ENCODE peak calls at places on chromosomes 11 and 22, in seven cellular contexts. One of them, this sample, is unnamed.

GRCh38 chr22:27273386-27273785 is 528.2 kb downstream of the MN1 start:
- DNase-seq in mucosa of descending colon: no peak
- DNase-seq in RWPE1: no peak
- DNase-seq in stomach: no peak
- DNase-seq in chondrocyte: no peak
- DNase-seq in IMR-90: no peak
- DNase-seq in astrocyte: no peak
- DNase-seq in this sample: no peak

GRCh38 chr11:78292109-78292803 is 103.5 kb downstream of the USP35 start:
- DNase-seq in mucosa of descending colon: no peak
- DNase-seq in astrocyte: no peak
- DNase-seq in chondrocyte: no peak
- DNase-seq in IMR-90: no peak
- DNase-seq in stomach: no peak
- DNase-seq in RWPE1: no peak
- DNase-seq in this sample: no peak

GRCh38 chr11:10041337-10041736 is 252.7 kb downstream of the SBF2 start:
- DNase-seq in chondrocyte: no peak
- DNase-seq in RWPE1: no peak
- DNase-seq in stomach: no peak
- DNase-seq in mucosa of descending colon: no peak
- DNase-seq in astrocyte: no peak
- DNase-seq in IMR-90: no peak
- DNase-seq in this sample: no peak

GRCh38 chr11:108302121-108302785 is 79.4 kb downstream of the ATM start:
- DNase-seq in IMR-90: peak
- DNase-seq in RWPE1: no peak
- DNase-seq in stomach: no peak
- DNase-seq in chondrocyte: no peak
- DNase-seq in mucosa of descending colon: no peak
- DNase-seq in astrocyte: peak
- DNase-seq in this sample: no peak

GRCh38 chr11:35304393-35304790 is 115.0 kb downstream of the SLC1A2 start:
- DNase-seq in RWPE1: no peak
- DNase-seq in astrocyte: peak
- DNase-seq in chondrocyte: no peak
- DNase-seq in stomach: no peak
- DNase-seq in mucosa of descending colon: no peak
- DNase-seq in IMR-90: peak
- DNase-seq in this sample: no peak

GRCh38 chr22:50672041-50672440 is 582 bp upstream of the SHANK3 start:
- DNase-seq in IMR-90: no peak
- DNase-seq in chondrocyte: peak
- DNase-seq in astrocyte: no peak
- DNase-seq in stomach: no peak
- DNase-seq in RWPE1: no peak
- DNase-seq in mucosa of descending colon: no peak
- DNase-seq in this sample: peak

GRCh38 chr11:450809-451451 is 851 bp downstream of the PTDSS2 start:
- DNase-seq in RWPE1: peak
- DNase-seq in IMR-90: peak
- DNase-seq in chondrocyte: no peak
- DNase-seq in mucosa of descending colon: peak
- DNase-seq in stomach: peak
- DNase-seq in astrocyte: peak
- DNase-seq in this sample: no peak

GRCh38 chr11:504053-504993 is 2.7 kb downstream of the RNH1 start:
- DNase-seq in RWPE1: peak
- DNase-seq in mucosa of descending colon: no peak
- DNase-seq in chondrocyte: no peak
- DNase-seq in IMR-90: no peak
- DNase-seq in astrocyte: peak
- DNase-seq in stomach: peak
- DNase-seq in this sample: no peak

GRCh38 chr11:128733440-128734115 is 39.7 kb downstream of the FLI1 start:
- DNase-seq in mucosa of descending colon: no peak
- DNase-seq in RWPE1: no peak
- DNase-seq in IMR-90: peak
- DNase-seq in stomach: no peak
- DNase-seq in chondrocyte: no peak
- DNase-seq in astrocyte: peak
- DNase-seq in this sample: no peak

GRCh38 chr22:43391306-43391705 is 20.5 kb upstream of the MPPED1 start:
- DNase-seq in IMR-90: no peak
- DNase-seq in stomach: no peak
- DNase-seq in chondrocyte: no peak
- DNase-seq in RWPE1: no peak
- DNase-seq in astrocyte: no peak
- DNase-seq in mucosa of descending colon: no peak
- DNase-seq in this sample: no peak

GRCh38 chr22:44180706-44181032 is at the start of gene PARVG:
- DNase-seq in RWPE1: peak
- DNase-seq in mucosa of descending colon: peak
- DNase-seq in stomach: no peak
- DNase-seq in astrocyte: no peak
- DNase-seq in IMR-90: no peak
- DNase-seq in chondrocyte: no peak
- DNase-seq in this sample: no peak

GRCh38 chr11:44300881-44301855 is 8.8 kb downstream of the ALX4 start:
- DNase-seq in stomach: no peak
- DNase-seq in chondrocyte: no peak
- DNase-seq in IMR-90: no peak
- DNase-seq in mucosa of descending colon: no peak
- DNase-seq in RWPE1: no peak
- DNase-seq in astrocyte: no peak
- DNase-seq in this sample: no peak

GRCh38 chr11:118238397-118238796 is 13.6 kb upstream of the JAML start:
- DNase-seq in chondrocyte: no peak
- DNase-seq in stomach: no peak
- DNase-seq in RWPE1: no peak
- DNase-seq in astrocyte: no peak
- DNase-seq in IMR-90: no peak
- DNase-seq in mucosa of descending colon: no peak
- DNase-seq in this sample: no peak

GRCh38 chr11:72069787-72070251 is 10.5 kb downstream of the NUMA1 start:
- DNase-seq in IMR-90: peak
- DNase-seq in RWPE1: peak
- DNase-seq in astrocyte: peak
- DNase-seq in chondrocyte: no peak
- DNase-seq in mucosa of descending colon: peak
- DNase-seq in stomach: peak
- DNase-seq in this sample: no peak

GRCh38 chr11:57287884-57288283 is 36.9 kb downstream of the TNKS1BP1 start:
- DNase-seq in stomach: no peak
- DNase-seq in IMR-90: no peak
- DNase-seq in astrocyte: no peak
- DNase-seq in RWPE1: no peak
- DNase-seq in chondrocyte: no peak
- DNase-seq in mucosa of descending colon: no peak
- DNase-seq in this sample: no peak

GRCh38 chr11:119373059-119373875 is 8.2 kb downstream of the USP2 start:
- DNase-seq in astrocyte: no peak
- DNase-seq in chondrocyte: no peak
- DNase-seq in mucosa of descending colon: no peak
- DNase-seq in stomach: no peak
- DNase-seq in RWPE1: no peak
- DNase-seq in IMR-90: no peak
- DNase-seq in this sample: no peak
- TF ChIP-seq CTCF in astrocyte: no peak
- TF ChIP-seq CTCF in chondrocyte: no peak
- TF ChIP-seq CTCF in mucosa of descending colon: no peak
- TF ChIP-seq CTCF in stomach: no peak
- TF ChIP-seq CTCF in RWPE1: no peak
- TF ChIP-seq CTCF in IMR-90: no peak
- TF ChIP-seq CTCF in this sample: no peak

GRCh38 chr11:66866007-66866406 is 9.1 kb downstream of the LRFN4 start:
- DNase-seq in mucosa of descending colon: no peak
- DNase-seq in RWPE1: no peak
- DNase-seq in IMR-90: no peak
- DNase-seq in astrocyte: no peak
- DNase-seq in stomach: no peak
- DNase-seq in chondrocyte: no peak
- DNase-seq in this sample: no peak

GRCh38 chr11:66866420-66867010 is 9.7 kb downstream of the LRFN4 start:
- DNase-seq in mucosa of descending colon: no peak
- DNase-seq in chondrocyte: no peak
- DNase-seq in astrocyte: no peak
- DNase-seq in IMR-90: no peak
- DNase-seq in stomach: no peak
- DNase-seq in RWPE1: no peak
- DNase-seq in this sample: no peak

GRCh38 chr11:66868082-66868725 is 11.3 kb downstream of the LRFN4 start:
- DNase-seq in chondrocyte: no peak
- DNase-seq in IMR-90: no peak
- DNase-seq in astrocyte: no peak
- DNase-seq in stomach: no peak
- DNase-seq in RWPE1: no peak
- DNase-seq in mucosa of descending colon: no peak
- DNase-seq in this sample: no peak

GRCh38 chr11:66868726-66869291 is 11.9 kb downstream of the LRFN4 start:
- DNase-seq in RWPE1: peak
- DNase-seq in stomach: peak
- DNase-seq in mucosa of descending colon: peak
- DNase-seq in chondrocyte: no peak
- DNase-seq in IMR-90: no peak
- DNase-seq in astrocyte: no peak
- DNase-seq in this sample: no peak

GRCh38 chr11:66867425-66868040 is 10.7 kb downstream of the LRFN4 start:
- DNase-seq in chondrocyte: no peak
- DNase-seq in stomach: no peak
- DNase-seq in RWPE1: no peak
- DNase-seq in astrocyte: no peak
- DNase-seq in mucosa of descending colon: no peak
- DNase-seq in IMR-90: no peak
- DNase-seq in this sample: no peak
- TF ChIP-seq CTCF in chondrocyte: peak
- TF ChIP-seq CTCF in stomach: no peak
- TF ChIP-seq CTCF in RWPE1: no peak
- TF ChIP-seq CTCF in astrocyte: no peak
- TF ChIP-seq CTCF in mucosa of descending colon: no peak
- TF ChIP-seq CTCF in IMR-90: no peak
- TF ChIP-seq CTCF in this sample: no peak

GRCh38 chr11:61881397-61881796 is 9.9 kb downstream of the FADS3 start:
- DNase-seq in IMR-90: no peak
- DNase-seq in stomach: no peak
- DNase-seq in astrocyte: no peak
- DNase-seq in chondrocyte: no peak
- DNase-seq in mucosa of descending colon: no peak
- DNase-seq in RWPE1: no peak
- DNase-seq in this sample: no peak
- TF ChIP-seq CTCF in IMR-90: no peak
- TF ChIP-seq CTCF in stomach: no peak
- TF ChIP-seq CTCF in astrocyte: no peak
- TF ChIP-seq CTCF in chondrocyte: no peak
- TF ChIP-seq CTCF in mucosa of descending colon: no peak
- TF ChIP-seq CTCF in RWPE1: no peak
- TF ChIP-seq CTCF in this sample: no peak

DNA sequence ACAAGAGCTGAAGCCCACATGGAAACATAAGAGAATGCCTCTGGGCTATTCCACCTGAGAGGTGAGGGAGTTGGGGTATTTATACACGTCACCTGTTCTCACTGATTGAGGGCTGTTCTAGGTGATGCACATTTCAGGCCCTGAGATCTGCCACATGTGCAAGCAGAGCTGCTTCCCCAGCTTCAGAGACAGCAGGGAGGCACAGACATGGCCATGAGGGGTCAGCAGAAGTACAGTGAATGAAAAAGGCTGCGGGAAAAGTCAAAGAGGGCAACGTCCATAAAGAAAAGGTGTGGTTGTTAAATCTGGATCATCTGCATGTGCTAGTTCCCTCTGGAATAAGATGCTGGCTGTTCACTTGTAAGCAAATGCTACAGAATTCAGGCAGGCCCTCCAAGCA is 75.4 kb downstream of the GAB4 start:
- DNase-seq in IMR-90: no peak
- DNase-seq in chondrocyte: no peak
- DNase-seq in mucosa of descending colon: no peak
- DNase-seq in stomach: no peak
- DNase-seq in RWPE1: no peak
- DNase-seq in astrocyte: no peak
- DNase-seq in this sample: no peak
- TF ChIP-seq CTCF in IMR-90: no peak
- TF ChIP-seq CTCF in chondrocyte: no peak
- TF ChIP-seq CTCF in mucosa of descending colon: no peak
- TF ChIP-seq CTCF in stomach: no peak
- TF ChIP-seq CTCF in RWPE1: no peak
- TF ChIP-seq CTCF in astrocyte: no peak
- TF ChIP-seq CTCF in this sample: no peak

DNA sequence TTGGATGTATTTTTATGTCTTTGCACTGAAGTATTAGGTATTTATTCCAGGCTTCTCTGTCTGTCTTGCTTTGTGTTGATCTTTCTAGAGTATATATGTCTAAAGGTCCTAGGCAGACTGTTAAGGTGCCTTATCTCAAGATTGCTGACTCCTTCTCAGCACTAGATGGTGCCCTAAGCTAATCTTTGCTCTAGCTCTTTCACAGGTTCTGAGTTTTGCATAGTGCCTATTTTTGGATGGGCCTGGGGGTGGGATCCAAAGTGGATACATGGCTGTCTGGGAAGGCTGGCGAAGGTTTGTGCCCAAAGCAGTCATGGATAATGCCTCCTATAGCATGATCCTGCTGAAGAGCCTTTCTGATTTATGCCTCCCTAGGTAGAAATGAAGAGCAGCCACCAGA is 154.9 kb downstream of the TRPC6 start:
- DNase-seq in astrocyte: no peak
- DNase-seq in stomach: no peak
- DNase-seq in mucosa of descending colon: peak
- DNase-seq in chondrocyte: no peak
- DNase-seq in IMR-90: peak
- DNase-seq in RWPE1: no peak
- DNase-seq in this sample: no peak
- TF ChIP-seq CTCF in astrocyte: peak
- TF ChIP-seq CTCF in stomach: no peak
- TF ChIP-seq CTCF in mucosa of descending colon: no peak
- TF ChIP-seq CTCF in chondrocyte: peak
- TF ChIP-seq CTCF in IMR-90: peak
- TF ChIP-seq CTCF in RWPE1: peak
- TF ChIP-seq CTCF in this sample: peak

DNA sequence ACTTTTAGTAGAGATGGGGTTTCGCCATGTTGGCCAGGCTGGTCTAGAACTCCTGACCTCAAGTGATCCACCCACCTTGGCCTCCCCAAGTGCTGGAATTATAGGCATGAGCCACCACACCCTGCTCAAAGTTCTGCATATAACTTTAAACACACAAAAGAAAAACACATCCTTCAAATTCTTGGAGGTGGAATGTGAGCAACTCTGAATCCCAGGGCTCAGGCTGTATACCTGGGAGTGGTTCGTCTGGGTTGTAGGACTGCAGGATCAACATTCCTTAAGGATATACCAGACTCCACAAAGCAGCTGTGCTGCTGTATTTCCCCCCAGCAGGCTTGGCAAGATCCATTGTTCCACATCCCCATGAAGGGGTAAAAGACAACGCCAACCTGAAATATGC is 12.4 kb upstream of the RPS3 start:
- DNase-seq in astrocyte: peak
- DNase-seq in RWPE1: peak
- DNase-seq in mucosa of descending colon: peak
- DNase-seq in stomach: no peak
- DNase-seq in chondrocyte: no peak
- DNase-seq in IMR-90: no peak
- DNase-seq in this sample: no peak
- TF ChIP-seq CTCF in astrocyte: no peak
- TF ChIP-seq CTCF in RWPE1: no peak
- TF ChIP-seq CTCF in mucosa of descending colon: no peak
- TF ChIP-seq CTCF in stomach: no peak
- TF ChIP-seq CTCF in chondrocyte: no peak
- TF ChIP-seq CTCF in IMR-90: no peak
- TF ChIP-seq CTCF in this sample: no peak

GRCh38 chr11:132472411-132473205 is 1059.7 kb downstream of the OPCML start:
- DNase-seq in RWPE1: no peak
- DNase-seq in IMR-90: no peak
- DNase-seq in stomach: no peak
- DNase-seq in astrocyte: peak
- DNase-seq in chondrocyte: no peak
- DNase-seq in mucosa of descending colon: no peak
- DNase-seq in this sample: no peak
- TF ChIP-seq CTCF in RWPE1: no peak
- TF ChIP-seq CTCF in IMR-90: no peak
- TF ChIP-seq CTCF in stomach: no peak
- TF ChIP-seq CTCF in astrocyte: no peak
- TF ChIP-seq CTCF in chondrocyte: peak
- TF ChIP-seq CTCF in mucosa of descending colon: no peak
- TF ChIP-seq CTCF in this sample: no peak